ENCODE peak calls at places on chromosomes 13 and 19, in seven cellular contexts. One of them, this sample, is unnamed.

GRCh38 chr19:1725100-1726064 is 27.9 kb upstream of the ONECUT3 start:
- DNase-seq in breast epithelium: no peak
- DNase-seq in K562: peak; percentile 100
- DNase-seq in neuronal stem cell: peak; percentile 82
- DNase-seq in CD8-positive, alpha-beta T cell: peak; percentile 9
- DNase-seq in keratinocyte: no peak
- DNase-seq in CD4-positive, alpha-beta T cell: peak; percentile 12
- DNase-seq in this sample: peak; percentile 64

GRCh38 chr19:38734176-38734425 is 10.2 kb downstream of the CAPN12 start:
- DNase-seq in breast epithelium: no peak
- DNase-seq in neuronal stem cell: no peak
- DNase-seq in K562: no peak
- DNase-seq in CD8-positive, alpha-beta T cell: no peak
- DNase-seq in CD4-positive, alpha-beta T cell: no peak
- DNase-seq in keratinocyte: no peak
- DNase-seq in this sample: no peak

GRCh38 chr19:39211731-39212376 is 7.8 kb upstream of the SYCN start:
- DNase-seq in breast epithelium: no peak
- DNase-seq in K562: no peak
- DNase-seq in neuronal stem cell: no peak
- DNase-seq in CD8-positive, alpha-beta T cell: no peak
- DNase-seq in CD4-positive, alpha-beta T cell: no peak
- DNase-seq in keratinocyte: no peak
- DNase-seq in this sample: no peak

GRCh38 chr13:49272296-49272695 is 24.6 kb downstream of the CDADC1 start:
- DNase-seq in neuronal stem cell: no peak
- DNase-seq in CD8-positive, alpha-beta T cell: no peak
- DNase-seq in CD4-positive, alpha-beta T cell: no peak
- DNase-seq in K562: no peak
- DNase-seq in keratinocyte: no peak
- DNase-seq in breast epithelium: no peak
- DNase-seq in this sample: no peak

GRCh38 chr19:2461751-2462634 is 5.2 kb upstream of the LMNB2 start:
- DNase-seq in CD8-positive, alpha-beta T cell: peak; percentile 24
- DNase-seq in neuronal stem cell: peak; percentile 56
- DNase-seq in keratinocyte: no peak
- DNase-seq in K562: peak; percentile 41
- DNase-seq in CD4-positive, alpha-beta T cell: peak; percentile 24
- DNase-seq in breast epithelium: no peak
- DNase-seq in this sample: peak; percentile 6

GRCh38 chr13:27379694-27380596 is 44.5 kb upstream of the GTF3A start:
- DNase-seq in CD8-positive, alpha-beta T cell: peak; percentile 29
- DNase-seq in K562: peak; percentile 57
- DNase-seq in CD4-positive, alpha-beta T cell: peak; percentile 39
- DNase-seq in neuronal stem cell: peak; percentile 69
- DNase-seq in keratinocyte: no peak
- DNase-seq in breast epithelium: no peak
- DNase-seq in this sample: peak; percentile 32

GRCh38 chr13:68713394-68713793 is 1394.2 kb upstream of the ATXN8OS start:
- DNase-seq in CD4-positive, alpha-beta T cell: no peak
- DNase-seq in neuronal stem cell: peak; percentile 72
- DNase-seq in K562: no peak
- DNase-seq in keratinocyte: no peak
- DNase-seq in breast epithelium: no peak
- DNase-seq in CD8-positive, alpha-beta T cell: no peak
- DNase-seq in this sample: no peak

GRCh38 chr19:34165295-34165738 is 7.0 kb upstream of the LSM14A start:
- DNase-seq in CD4-positive, alpha-beta T cell: no peak
- DNase-seq in keratinocyte: no peak
- DNase-seq in neuronal stem cell: no peak
- DNase-seq in CD8-positive, alpha-beta T cell: no peak
- DNase-seq in K562: no peak
- DNase-seq in breast epithelium: no peak
- DNase-seq in this sample: no peak

GRCh38 chr19:42198676-42199439 is 18.6 kb downstream of the DEDD2 start:
- DNase-seq in neuronal stem cell: no peak
- DNase-seq in breast epithelium: no peak
- DNase-seq in keratinocyte: no peak
- DNase-seq in K562: no peak
- DNase-seq in CD4-positive, alpha-beta T cell: peak; percentile 70
- DNase-seq in CD8-positive, alpha-beta T cell: peak; percentile 68
- DNase-seq in this sample: no peak

GRCh38 chr19:9323557-9323918 is 441 bp upstream of the ZNF559 start:
- DNase-seq in breast epithelium: no peak
- DNase-seq in CD4-positive, alpha-beta T cell: peak; percentile 14
- DNase-seq in neuronal stem cell: no peak
- DNase-seq in K562: peak; percentile 55
- DNase-seq in CD8-positive, alpha-beta T cell: peak; percentile 15
- DNase-seq in keratinocyte: peak; percentile 46
- DNase-seq in this sample: peak; percentile 67

GRCh38 chr19:21838646-21839045 is 2.7 kb upstream of the ZNF43 start:
- DNase-seq in keratinocyte: no peak
- DNase-seq in K562: no peak
- DNase-seq in breast epithelium: no peak
- DNase-seq in CD8-positive, alpha-beta T cell: no peak
- DNase-seq in neuronal stem cell: no peak
- DNase-seq in CD4-positive, alpha-beta T cell: no peak
- DNase-seq in this sample: no peak

GRCh38 chr13:50511877-50512332 is 331.6 kb downstream of the DLEU7 start:
- DNase-seq in K562: no peak
- DNase-seq in keratinocyte: no peak
- DNase-seq in CD4-positive, alpha-beta T cell: no peak
- DNase-seq in neuronal stem cell: no peak
- DNase-seq in CD8-positive, alpha-beta T cell: no peak
- DNase-seq in breast epithelium: no peak
- DNase-seq in this sample: no peak

GRCh38 chr19:4018140-4018613 is 10.6 kb downstream of the PIAS4 start:
- DNase-seq in K562: no peak
- DNase-seq in breast epithelium: no peak
- DNase-seq in CD4-positive, alpha-beta T cell: no peak
- DNase-seq in CD8-positive, alpha-beta T cell: no peak
- DNase-seq in neuronal stem cell: no peak
- DNase-seq in keratinocyte: no peak
- DNase-seq in this sample: no peak

GRCh38 chr19:33473644-33474305 is 47.8 kb downstream of the PEPD start:
- DNase-seq in neuronal stem cell: no peak
- DNase-seq in CD8-positive, alpha-beta T cell: no peak
- DNase-seq in keratinocyte: no peak
- DNase-seq in CD4-positive, alpha-beta T cell: no peak
- DNase-seq in breast epithelium: no peak
- DNase-seq in K562: no peak
- DNase-seq in this sample: no peak

GRCh38 chr19:4376991-4377781 is 23.2 kb downstream of the SH3GL1 start:
- DNase-seq in breast epithelium: no peak
- DNase-seq in keratinocyte: no peak
- DNase-seq in CD8-positive, alpha-beta T cell: no peak
- DNase-seq in CD4-positive, alpha-beta T cell: no peak
- DNase-seq in neuronal stem cell: no peak
- DNase-seq in K562: no peak
- DNase-seq in this sample: no peak

GRCh38 chr19:11505504-11506100 is at the start of gene ZNF653:
- DNase-seq in breast epithelium: peak; percentile 95
- DNase-seq in keratinocyte: peak; percentile 62
- DNase-seq in CD8-positive, alpha-beta T cell: peak; percentile 97
- DNase-seq in K562: peak; percentile 94
- DNase-seq in CD4-positive, alpha-beta T cell: peak; percentile 96
- DNase-seq in neuronal stem cell: peak; percentile 97
- DNase-seq in this sample: peak; percentile 88

GRCh38 chr13:75790198-75790970 is 154.3 kb downstream of the LMO7 start:
- DNase-seq in CD4-positive, alpha-beta T cell: no peak
- DNase-seq in neuronal stem cell: no peak
- DNase-seq in breast epithelium: no peak
- DNase-seq in keratinocyte: no peak
- DNase-seq in K562: no peak
- DNase-seq in CD8-positive, alpha-beta T cell: no peak
- DNase-seq in this sample: no peak

GRCh38 chr19:29128203-29128602 is 84.7 kb downstream of the UQCRFS1 start:
- DNase-seq in CD4-positive, alpha-beta T cell: no peak
- DNase-seq in K562: no peak
- DNase-seq in neuronal stem cell: no peak
- DNase-seq in breast epithelium: no peak
- DNase-seq in keratinocyte: no peak
- DNase-seq in CD8-positive, alpha-beta T cell: no peak
- DNase-seq in this sample: no peak

GRCh38 chr19:6038634-6039405 is 60.9 kb upstream of the RANBP3 start:
- DNase-seq in CD4-positive, alpha-beta T cell: no peak
- DNase-seq in CD8-positive, alpha-beta T cell: no peak
- DNase-seq in K562: no peak
- DNase-seq in keratinocyte: no peak
- DNase-seq in breast epithelium: peak; percentile 39
- DNase-seq in neuronal stem cell: no peak
- DNase-seq in this sample: no peak

GRCh38 chr19:38039966-38040365 is 133.0 kb downstream of the SIPA1L3 start:
- DNase-seq in CD8-positive, alpha-beta T cell: no peak
- DNase-seq in keratinocyte: no peak
- DNase-seq in K562: no peak
- DNase-seq in CD4-positive, alpha-beta T cell: no peak
- DNase-seq in breast epithelium: no peak
- DNase-seq in neuronal stem cell: no peak
- DNase-seq in this sample: no peak

GRCh38 chr13:77544765-77545316 is 9.3 kb downstream of the SCEL start:
- DNase-seq in CD4-positive, alpha-beta T cell: no peak
- DNase-seq in keratinocyte: no peak
- DNase-seq in K562: no peak
- DNase-seq in breast epithelium: no peak
- DNase-seq in CD8-positive, alpha-beta T cell: no peak
- DNase-seq in neuronal stem cell: no peak
- DNase-seq in this sample: no peak
- H3K27ac ChIP-seq in CD4-positive, alpha-beta T cell: no peak overlapping the region
- H3K27ac ChIP-seq in keratinocyte: no peak overlapping the region
- H3K27ac ChIP-seq in K562: no peak overlapping the region
- H3K27ac ChIP-seq in breast epithelium: no peak overlapping the region
- H3K27ac ChIP-seq in CD8-positive, alpha-beta T cell: no peak overlapping the region
- H3K27ac ChIP-seq in neuronal stem cell: no peak overlapping the region
- H3K27ac ChIP-seq in this sample: no peak overlapping the region

GRCh38 chr13:39602277-39602613 is 748 bp downstream of the LHFPL6 start:
- DNase-seq in CD8-positive, alpha-beta T cell: no peak
- DNase-seq in keratinocyte: no peak
- DNase-seq in neuronal stem cell: no peak
- DNase-seq in breast epithelium: no peak
- DNase-seq in K562: no peak
- DNase-seq in CD4-positive, alpha-beta T cell: no peak
- DNase-seq in this sample: no peak
- H3K27ac ChIP-seq in CD8-positive, alpha-beta T cell: no peak overlapping the region
- H3K27ac ChIP-seq in keratinocyte: peak overlapping the region; percentile 68
- H3K27ac ChIP-seq in neuronal stem cell: no peak overlapping the region
- H3K27ac ChIP-seq in breast epithelium: peak overlapping the region; percentile 87
- H3K27ac ChIP-seq in K562: no peak overlapping the region
- H3K27ac ChIP-seq in CD4-positive, alpha-beta T cell: no peak overlapping the region
- H3K27ac ChIP-seq in this sample: peak overlapping the region; percentile 24

GRCh38 chr19:49491030-49491803 is 3.8 kb downstream of the RPL13A start:
- DNase-seq in keratinocyte: no peak
- DNase-seq in CD8-positive, alpha-beta T cell: no peak
- DNase-seq in K562: no peak
- DNase-seq in neuronal stem cell: no peak
- DNase-seq in CD4-positive, alpha-beta T cell: no peak
- DNase-seq in breast epithelium: no peak
- DNase-seq in this sample: no peak
- H3K27ac ChIP-seq in keratinocyte: no peak overlapping the region
- H3K27ac ChIP-seq in CD8-positive, alpha-beta T cell: no peak overlapping the region
- H3K27ac ChIP-seq in K562: peak overlapping the region; percentile 99
- H3K27ac ChIP-seq in neuronal stem cell: peak overlapping the region; percentile 37
- H3K27ac ChIP-seq in CD4-positive, alpha-beta T cell: no peak overlapping the region
- H3K27ac ChIP-seq in breast epithelium: peak overlapping the region; percentile 94
- H3K27ac ChIP-seq in this sample: no peak overlapping the region

GRCh38 chr19:13152356-13152853 is 2.2 kb downstream of the IER2 start:
- DNase-seq in CD4-positive, alpha-beta T cell: no peak
- DNase-seq in breast epithelium: no peak
- DNase-seq in CD8-positive, alpha-beta T cell: no peak
- DNase-seq in K562: no peak
- DNase-seq in keratinocyte: no peak
- DNase-seq in neuronal stem cell: no peak
- DNase-seq in this sample: no peak

GRCh38 chr19:13151605-13152355 is 1.6 kb downstream of the IER2 start:
- DNase-seq in CD8-positive, alpha-beta T cell: peak; percentile 96
- DNase-seq in keratinocyte: no peak
- DNase-seq in CD4-positive, alpha-beta T cell: peak; percentile 95
- DNase-seq in neuronal stem cell: peak; percentile 97
- DNase-seq in K562: peak; percentile 93
- DNase-seq in breast epithelium: peak; percentile 98
- DNase-seq in this sample: peak; percentile 98

GRCh38 chr19:13150919-13151604 is 851 bp downstream of the IER2 start:
- DNase-seq in CD8-positive, alpha-beta T cell: no peak
- DNase-seq in keratinocyte: no peak
- DNase-seq in CD4-positive, alpha-beta T cell: no peak
- DNase-seq in K562: peak; percentile 42
- DNase-seq in neuronal stem cell: peak; percentile 42
- DNase-seq in breast epithelium: no peak
- DNase-seq in this sample: no peak

GRCh38 chr19:13150187-13150918 is at the start of the genes IER2 and STX10:
- DNase-seq in neuronal stem cell: peak; percentile 80
- DNase-seq in CD8-positive, alpha-beta T cell: peak; percentile 91
- DNase-seq in CD4-positive, alpha-beta T cell: peak; percentile 90
- DNase-seq in breast epithelium: peak; percentile 97
- DNase-seq in K562: peak; percentile 84
- DNase-seq in keratinocyte: no peak
- DNase-seq in this sample: peak; percentile 92

GRCh38 chr19:13149628-13150186 is 468 bp downstream of the STX10 start:
- DNase-seq in breast epithelium: no peak
- DNase-seq in CD4-positive, alpha-beta T cell: no peak
- DNase-seq in keratinocyte: no peak
- DNase-seq in K562: no peak
- DNase-seq in CD8-positive, alpha-beta T cell: no peak
- DNase-seq in neuronal stem cell: peak; percentile 27
- DNase-seq in this sample: no peak
- H3K27ac ChIP-seq in breast epithelium: peak overlapping the region; percentile 100
- H3K27ac ChIP-seq in CD4-positive, alpha-beta T cell: peak overlapping the region; percentile 97
- H3K27ac ChIP-seq in keratinocyte: peak overlapping the region; percentile 97
- H3K27ac ChIP-seq in K562: peak overlapping the region; percentile 84
- H3K27ac ChIP-seq in CD8-positive, alpha-beta T cell: peak overlapping the region; percentile 99
- H3K27ac ChIP-seq in neuronal stem cell: no peak overlapping the region
- H3K27ac ChIP-seq in this sample: peak overlapping the region; percentile 98

DNA sequence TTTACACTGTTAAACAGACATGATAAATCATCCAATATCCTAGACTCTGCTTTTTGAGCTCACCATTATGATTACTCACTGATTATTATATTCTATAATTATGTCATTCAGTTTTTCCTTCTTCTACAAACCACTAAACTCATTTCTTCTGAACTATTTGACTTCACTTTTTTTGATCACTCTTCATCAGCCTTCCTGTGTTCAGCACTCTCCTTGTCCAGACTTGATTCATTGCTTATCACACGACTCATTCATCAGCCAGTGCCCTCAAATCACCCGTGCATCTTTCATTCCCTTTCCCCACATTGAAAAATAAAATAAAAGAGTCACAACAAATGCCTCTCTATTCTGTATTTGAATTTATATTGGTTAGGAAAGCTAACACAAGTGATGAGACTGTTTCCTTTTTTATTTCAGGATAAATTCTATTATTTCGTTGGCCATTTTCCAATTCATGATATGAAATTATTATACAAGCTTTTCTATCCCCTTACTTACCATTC is 1482.1 kb upstream of the MIR17HG start:
- DNase-seq in breast epithelium: no peak
- DNase-seq in neuronal stem cell: no peak
- DNase-seq in CD4-positive, alpha-beta T cell: no peak
- DNase-seq in keratinocyte: no peak
- DNase-seq in CD8-positive, alpha-beta T cell: no peak
- DNase-seq in K562: no peak
- DNase-seq in this sample: no peak
- H3K27ac ChIP-seq in breast epithelium: no peak overlapping the region
- H3K27ac ChIP-seq in neuronal stem cell: no peak overlapping the region
- H3K27ac ChIP-seq in CD4-positive, alpha-beta T cell: no peak overlapping the region
- H3K27ac ChIP-seq in keratinocyte: no peak overlapping the region
- H3K27ac ChIP-seq in CD8-positive, alpha-beta T cell: no peak overlapping the region
- H3K27ac ChIP-seq in K562: no peak overlapping the region
- H3K27ac ChIP-seq in this sample: no peak overlapping the region